ENCODE peak calls at places on chromosomes 3 and 15, in nine cellular contexts. One of them, this sample, is unnamed.

GRCh38 chr15:85748176-85748575 is 46.5 kb downstream of the KLHL25 start:
- DNase-seq in PC-3: no peak
- DNase-seq in GM23248: no peak
- DNase-seq in OCI-LY7: no peak
- DNase-seq in neural progenitor cell: no peak
- DNase-seq in SK-N-SH: no peak
- DNase-seq in HCT116: no peak
- DNase-seq in hepatocyte: no peak
- DNase-seq in MM.1S: no peak
- DNase-seq in this sample: no peak

GRCh38 chr3:138440596-138440995 is 6.2 kb downstream of the ESYT3 start:
- DNase-seq in PC-3: peak; percentile 19
- DNase-seq in GM23248: peak; percentile 92
- DNase-seq in OCI-LY7: no peak
- DNase-seq in neural progenitor cell: no peak
- DNase-seq in SK-N-SH: peak; percentile 7
- DNase-seq in HCT116: no peak
- DNase-seq in hepatocyte: no peak
- DNase-seq in MM.1S: no peak
- DNase-seq in this sample: no peak

GRCh38 chr3:119401069-119401468 is 62.3 kb downstream of the TMEM39A start:
- DNase-seq in PC-3: no peak
- DNase-seq in GM23248: no peak
- DNase-seq in OCI-LY7: peak; percentile 72
- DNase-seq in neural progenitor cell: no peak
- DNase-seq in SK-N-SH: no peak
- DNase-seq in HCT116: no peak
- DNase-seq in hepatocyte: no peak
- DNase-seq in MM.1S: peak; percentile 43
- DNase-seq in this sample: no peak

GRCh38 chr15:64197425-64197824 is 34.6 kb upstream of the PPIB start:
- DNase-seq in PC-3: no peak
- DNase-seq in GM23248: peak; percentile 79
- DNase-seq in OCI-LY7: no peak
- DNase-seq in neural progenitor cell: no peak
- DNase-seq in SK-N-SH: peak; percentile 36
- DNase-seq in HCT116: no peak
- DNase-seq in hepatocyte: no peak
- DNase-seq in MM.1S: no peak
- DNase-seq in this sample: no peak

GRCh38 chr3:115862824-115863223 is 239.5 kb downstream of the GAP43 start:
- DNase-seq in PC-3: no peak
- DNase-seq in GM23248: no peak
- DNase-seq in OCI-LY7: no peak
- DNase-seq in neural progenitor cell: peak; percentile 27
- DNase-seq in SK-N-SH: no peak
- DNase-seq in HCT116: no peak
- DNase-seq in hepatocyte: no peak
- DNase-seq in MM.1S: no peak
- DNase-seq in this sample: peak; percentile 57

GRCh38 chr3:113086506-113087461 is 96.0 kb downstream of the GTPBP8 start:
- DNase-seq in PC-3: peak; percentile 41
- DNase-seq in GM23248: no peak
- DNase-seq in OCI-LY7: no peak
- DNase-seq in neural progenitor cell: peak; percentile 92
- DNase-seq in SK-N-SH: peak; percentile 18
- DNase-seq in HCT116: no peak
- DNase-seq in hepatocyte: peak; percentile 28
- DNase-seq in MM.1S: no peak
- DNase-seq in this sample: peak; percentile 48

GRCh38 chr3:46433841-46434240 is 26.8 kb downstream of the CCRL2 start:
- DNase-seq in PC-3: no peak
- DNase-seq in GM23248: no peak
- DNase-seq in OCI-LY7: no peak
- DNase-seq in neural progenitor cell: no peak
- DNase-seq in SK-N-SH: no peak
- DNase-seq in HCT116: no peak
- DNase-seq in hepatocyte: no peak
- DNase-seq in MM.1S: no peak
- DNase-seq in this sample: no peak

GRCh38 chr3:120622870-120623718 is 27.0 kb downstream of the NDUFB4 start:
- DNase-seq in PC-3: peak; percentile 98
- DNase-seq in GM23248: peak; percentile 74
- DNase-seq in OCI-LY7: peak; percentile 55
- DNase-seq in neural progenitor cell: peak; percentile 52
- DNase-seq in SK-N-SH: no peak
- DNase-seq in HCT116: peak; percentile 93
- DNase-seq in hepatocyte: no peak
- DNase-seq in MM.1S: peak; percentile 53
- DNase-seq in this sample: peak; percentile 82

DNA sequence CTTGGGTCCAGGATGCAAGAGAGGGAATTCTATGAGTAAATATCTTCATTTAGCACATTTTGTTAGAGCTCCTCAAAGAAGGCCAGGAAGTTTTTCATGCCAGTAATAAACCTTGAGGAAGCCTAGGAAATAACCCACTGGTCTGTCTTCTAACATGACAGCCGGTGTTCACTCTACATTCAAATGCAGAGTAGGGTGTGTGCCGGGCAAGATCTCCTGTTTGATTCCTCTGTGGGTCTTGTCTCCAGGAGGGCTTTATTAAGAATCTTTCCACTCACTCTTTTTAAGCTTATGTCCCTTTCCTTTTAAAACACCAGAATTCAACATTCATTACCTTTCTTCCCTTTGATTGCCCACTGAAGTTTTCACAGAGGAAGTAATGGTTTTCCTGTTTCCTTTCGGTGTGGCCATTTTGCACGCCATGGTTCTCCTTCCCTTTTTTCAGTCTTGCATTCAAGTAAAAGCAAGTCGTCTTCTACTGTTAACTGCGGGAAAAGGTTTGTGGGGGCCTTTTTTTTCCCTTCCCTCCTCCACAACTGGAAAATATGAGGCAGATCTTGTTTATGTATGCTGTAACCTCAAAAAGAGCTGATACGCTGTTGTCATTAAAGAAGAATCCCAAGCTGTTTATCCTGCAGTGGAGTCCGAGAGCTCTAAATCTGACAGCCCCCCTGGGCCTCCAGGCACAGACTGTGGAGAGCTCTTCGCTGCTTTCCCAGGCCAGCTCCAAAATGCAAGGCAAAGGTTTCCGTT is 40.6 kb downstream of the FILIP1L start:
- DNase-seq in PC-3: no peak
- DNase-seq in GM23248: no peak
- DNase-seq in OCI-LY7: no peak
- DNase-seq in neural progenitor cell: peak; percentile 67
- DNase-seq in SK-N-SH: no peak
- DNase-seq in HCT116: no peak
- DNase-seq in hepatocyte: peak; percentile 72
- DNase-seq in MM.1S: no peak
- DNase-seq in this sample: peak; percentile 58
- H2AFZ ChIP-seq in PC-3: no peak overlapping the region
- H2AFZ ChIP-seq in GM23248: no peak overlapping the region
- H2AFZ ChIP-seq in OCI-LY7: no peak overlapping the region
- H2AFZ ChIP-seq in neural progenitor cell: peak overlapping the region; percentile 71
- H2AFZ ChIP-seq in SK-N-SH: no peak overlapping the region
- H2AFZ ChIP-seq in HCT116: no peak overlapping the region
- H2AFZ ChIP-seq in hepatocyte: peak overlapping the region; percentile 11
- H2AFZ ChIP-seq in MM.1S: no peak overlapping the region
- H2AFZ ChIP-seq in this sample: no peak overlapping the region

GRCh38 chr3:197302033-197302432 is 3.6 kb upstream of the DLG1 start:
- DNase-seq in PC-3: no peak
- DNase-seq in GM23248: no peak
- DNase-seq in OCI-LY7: no peak
- DNase-seq in neural progenitor cell: no peak
- DNase-seq in SK-N-SH: no peak
- DNase-seq in HCT116: no peak
- DNase-seq in hepatocyte: no peak
- DNase-seq in MM.1S: no peak
- DNase-seq in this sample: no peak
- TF ChIP-seq EZH2phosphoT487 in PC-3: no peak
- TF ChIP-seq EZH2phosphoT487 in GM23248: no peak
- TF ChIP-seq EZH2phosphoT487 in OCI-LY7: no peak
- TF ChIP-seq EZH2phosphoT487 in neural progenitor cell: no peak
- TF ChIP-seq EZH2phosphoT487 in SK-N-SH: no peak
- TF ChIP-seq EZH2phosphoT487 in HCT116: no peak
- TF ChIP-seq EZH2phosphoT487 in hepatocyte: no peak
- TF ChIP-seq EZH2phosphoT487 in MM.1S: no peak
- TF ChIP-seq EZH2phosphoT487 in this sample: no peak

GRCh38 chr15:99430881-99431401 is 134.8 kb upstream of the MEF2A start:
- DNase-seq in PC-3: no peak
- DNase-seq in GM23248: no peak
- DNase-seq in OCI-LY7: no peak
- DNase-seq in neural progenitor cell: no peak
- DNase-seq in SK-N-SH: no peak
- DNase-seq in HCT116: no peak
- DNase-seq in hepatocyte: no peak
- DNase-seq in MM.1S: no peak
- DNase-seq in this sample: no peak

GRCh38 chr15:99431661-99432091 is 134.1 kb upstream of the MEF2A start:
- DNase-seq in PC-3: no peak
- DNase-seq in GM23248: no peak
- DNase-seq in OCI-LY7: no peak
- DNase-seq in neural progenitor cell: no peak
- DNase-seq in SK-N-SH: no peak
- DNase-seq in HCT116: no peak
- DNase-seq in hepatocyte: no peak
- DNase-seq in MM.1S: no peak
- DNase-seq in this sample: no peak

GRCh38 chr15:99433026-99433756 is 132.6 kb upstream of the MEF2A start:
- DNase-seq in PC-3: peak; percentile 11
- DNase-seq in GM23248: peak; percentile 47
- DNase-seq in OCI-LY7: no peak
- DNase-seq in neural progenitor cell: no peak
- DNase-seq in SK-N-SH: no peak
- DNase-seq in HCT116: no peak
- DNase-seq in hepatocyte: peak; percentile 45
- DNase-seq in MM.1S: no peak
- DNase-seq in this sample: no peak

GRCh38 chr15:99433757-99434211 is 132.0 kb upstream of the MEF2A start:
- DNase-seq in PC-3: no peak
- DNase-seq in GM23248: no peak
- DNase-seq in OCI-LY7: no peak
- DNase-seq in neural progenitor cell: no peak
- DNase-seq in SK-N-SH: no peak
- DNase-seq in HCT116: no peak
- DNase-seq in hepatocyte: no peak
- DNase-seq in MM.1S: no peak
- DNase-seq in this sample: no peak

GRCh38 chr15:99432271-99433025 is 133.3 kb upstream of the MEF2A start:
- DNase-seq in PC-3: no peak
- DNase-seq in GM23248: no peak
- DNase-seq in OCI-LY7: no peak
- DNase-seq in neural progenitor cell: no peak
- DNase-seq in SK-N-SH: no peak
- DNase-seq in HCT116: no peak
- DNase-seq in hepatocyte: no peak
- DNase-seq in MM.1S: no peak
- DNase-seq in this sample: no peak
- H2AFZ ChIP-seq in PC-3: no peak overlapping the region
- H2AFZ ChIP-seq in GM23248: peak overlapping the region; percentile 64
- H2AFZ ChIP-seq in OCI-LY7: no peak overlapping the region
- H2AFZ ChIP-seq in neural progenitor cell: no peak overlapping the region
- H2AFZ ChIP-seq in SK-N-SH: no peak overlapping the region
- H2AFZ ChIP-seq in HCT116: no peak overlapping the region
- H2AFZ ChIP-seq in hepatocyte: no peak overlapping the region
- H2AFZ ChIP-seq in MM.1S: no peak overlapping the region
- H2AFZ ChIP-seq in this sample: no peak overlapping the region

GRCh38 chr3:13282528-13282985 is 137.6 kb downstream of the NUP210 start:
- DNase-seq in PC-3: peak; percentile 39
- DNase-seq in GM23248: peak; percentile 15
- DNase-seq in OCI-LY7: no peak
- DNase-seq in neural progenitor cell: peak; percentile 77
- DNase-seq in SK-N-SH: peak; percentile 84
- DNase-seq in HCT116: no peak
- DNase-seq in hepatocyte: peak; percentile 38
- DNase-seq in MM.1S: peak; percentile 48
- DNase-seq in this sample: peak; percentile 64

GRCh38 chr3:13279532-13279910 is 140.6 kb downstream of the NUP210 start:
- DNase-seq in PC-3: no peak
- DNase-seq in GM23248: no peak
- DNase-seq in OCI-LY7: no peak
- DNase-seq in neural progenitor cell: no peak
- DNase-seq in SK-N-SH: no peak
- DNase-seq in HCT116: no peak
- DNase-seq in hepatocyte: no peak
- DNase-seq in MM.1S: no peak
- DNase-seq in this sample: no peak

GRCh38 chr3:13280122-13280790 is 139.9 kb downstream of the NUP210 start:
- DNase-seq in PC-3: no peak
- DNase-seq in GM23248: no peak
- DNase-seq in OCI-LY7: no peak
- DNase-seq in neural progenitor cell: no peak
- DNase-seq in SK-N-SH: no peak
- DNase-seq in HCT116: no peak
- DNase-seq in hepatocyte: no peak
- DNase-seq in MM.1S: no peak
- DNase-seq in this sample: no peak

GRCh38 chr3:13281657-13282527 is 138.2 kb downstream of the NUP210 start:
- DNase-seq in PC-3: peak; percentile 60
- DNase-seq in GM23248: no peak
- DNase-seq in OCI-LY7: no peak
- DNase-seq in neural progenitor cell: peak; percentile 63
- DNase-seq in SK-N-SH: peak; percentile 50
- DNase-seq in HCT116: no peak
- DNase-seq in hepatocyte: no peak
- DNase-seq in MM.1S: no peak
- DNase-seq in this sample: peak; percentile 64

GRCh38 chr3:13280856-13281656 is 139.1 kb downstream of the NUP210 start:
- DNase-seq in PC-3: no peak
- DNase-seq in GM23248: no peak
- DNase-seq in OCI-LY7: no peak
- DNase-seq in neural progenitor cell: no peak
- DNase-seq in SK-N-SH: no peak
- DNase-seq in HCT116: no peak
- DNase-seq in hepatocyte: no peak
- DNase-seq in MM.1S: no peak
- DNase-seq in this sample: no peak
- TF ChIP-seq EZH2phosphoT487 in PC-3: no peak
- TF ChIP-seq EZH2phosphoT487 in GM23248: no peak
- TF ChIP-seq EZH2phosphoT487 in OCI-LY7: no peak
- TF ChIP-seq EZH2phosphoT487 in neural progenitor cell: no peak
- TF ChIP-seq EZH2phosphoT487 in SK-N-SH: no peak
- TF ChIP-seq EZH2phosphoT487 in HCT116: no peak
- TF ChIP-seq EZH2phosphoT487 in hepatocyte: no peak
- TF ChIP-seq EZH2phosphoT487 in MM.1S: no peak
- TF ChIP-seq EZH2phosphoT487 in this sample: no peak

This sample was measured in GM23338.